ENCODE peak calls at places on chromosomes 11 and 22, in four cellular contexts. One of them, this sample, is unnamed.

GRCh38 chr11:65041206-65042035 is at the start of gene SAC3D1:
- DNase-seq in substantia nigra: no peak
- DNase-seq in stimulated activated CD4-positive, alpha-beta T cell treated with anti-CD3 and anti-CD28 coated beads, Interleukin-4, amount 100 ng/mL, for 48 hours: peak; percentile 58
- DNase-seq in astrocyte of the hippocampus: peak; percentile 85
- DNase-seq in this sample: no peak

GRCh38 chr22:24947881-24948280 is 1.4 kb upstream of the LHFPL7 start:
- DNase-seq in substantia nigra: no peak
- DNase-seq in astrocyte of the hippocampus: no peak
- DNase-seq in stimulated activated CD4-positive, alpha-beta T cell treated with anti-CD3 and anti-CD28 coated beads, Interleukin-4, amount 100 ng/mL, for 48 hours: no peak
- DNase-seq in this sample: no peak

GRCh38 chr11:57885298-57886035 is 123.9 kb downstream of the CTNND1 start:
- DNase-seq in astrocyte of the hippocampus: peak; percentile 45
- DNase-seq in substantia nigra: no peak
- DNase-seq in stimulated activated CD4-positive, alpha-beta T cell treated with anti-CD3 and anti-CD28 coated beads, Interleukin-4, amount 100 ng/mL, for 48 hours: no peak
- DNase-seq in this sample: no peak

GRCh38 chr11:96326954-96327353 is 16.0 kb downstream of the MAML2 start:
- DNase-seq in substantia nigra: no peak
- DNase-seq in stimulated activated CD4-positive, alpha-beta T cell treated with anti-CD3 and anti-CD28 coated beads, Interleukin-4, amount 100 ng/mL, for 48 hours: no peak
- DNase-seq in astrocyte of the hippocampus: no peak
- DNase-seq in this sample: no peak

GRCh38 chr22:17483670-17484372 is 79.5 kb upstream of the SLC25A18 start:
- DNase-seq in substantia nigra: no peak
- DNase-seq in stimulated activated CD4-positive, alpha-beta T cell treated with anti-CD3 and anti-CD28 coated beads, Interleukin-4, amount 100 ng/mL, for 48 hours: no peak
- DNase-seq in astrocyte of the hippocampus: no peak
- DNase-seq in this sample: no peak

GRCh38 chr11:73078631-73079030 is 63.5 kb downstream of the FCHSD2 start:
- DNase-seq in astrocyte of the hippocampus: no peak
- DNase-seq in stimulated activated CD4-positive, alpha-beta T cell treated with anti-CD3 and anti-CD28 coated beads, Interleukin-4, amount 100 ng/mL, for 48 hours: no peak
- DNase-seq in substantia nigra: no peak
- DNase-seq in this sample: no peak

GRCh38 chr22:26404851-26405357 is 24.2 kb upstream of the ASPHD2 start:
- DNase-seq in stimulated activated CD4-positive, alpha-beta T cell treated with anti-CD3 and anti-CD28 coated beads, Interleukin-4, amount 100 ng/mL, for 48 hours: no peak
- DNase-seq in astrocyte of the hippocampus: no peak
- DNase-seq in substantia nigra: no peak
- DNase-seq in this sample: no peak

GRCh38 chr11:88338223-88338661 is 706 bp upstream of the CTSC start:
- DNase-seq in stimulated activated CD4-positive, alpha-beta T cell treated with anti-CD3 and anti-CD28 coated beads, Interleukin-4, amount 100 ng/mL, for 48 hours: peak; percentile 28
- DNase-seq in astrocyte of the hippocampus: peak; percentile 58
- DNase-seq in substantia nigra: no peak
- DNase-seq in this sample: no peak

GRCh38 chr22:30195245-30196140 is 51.1 kb downstream of the LIF start:
- DNase-seq in astrocyte of the hippocampus: no peak
- DNase-seq in substantia nigra: no peak
- DNase-seq in stimulated activated CD4-positive, alpha-beta T cell treated with anti-CD3 and anti-CD28 coated beads, Interleukin-4, amount 100 ng/mL, for 48 hours: no peak
- DNase-seq in this sample: no peak

GRCh38 chr11:43573233-43573632 is 107.3 kb upstream of the HSD17B12 start:
- DNase-seq in substantia nigra: no peak
- DNase-seq in astrocyte of the hippocampus: peak; percentile 14
- DNase-seq in stimulated activated CD4-positive, alpha-beta T cell treated with anti-CD3 and anti-CD28 coated beads, Interleukin-4, amount 100 ng/mL, for 48 hours: no peak
- DNase-seq in this sample: no peak

GRCh38 chr11:77074626-77075221 is 8.0 kb downstream of the CAPN5 start:
- DNase-seq in substantia nigra: no peak
- DNase-seq in stimulated activated CD4-positive, alpha-beta T cell treated with anti-CD3 and anti-CD28 coated beads, Interleukin-4, amount 100 ng/mL, for 48 hours: no peak
- DNase-seq in astrocyte of the hippocampus: no peak
- DNase-seq in this sample: no peak

GRCh38 chr11:9825315-9825714 is 161.4 kb downstream of the SWAP70 start:
- DNase-seq in substantia nigra: no peak
- DNase-seq in stimulated activated CD4-positive, alpha-beta T cell treated with anti-CD3 and anti-CD28 coated beads, Interleukin-4, amount 100 ng/mL, for 48 hours: no peak
- DNase-seq in astrocyte of the hippocampus: no peak
- DNase-seq in this sample: no peak

GRCh38 chr11:88337342-88338222 is at the start of gene CTSC:
- DNase-seq in stimulated activated CD4-positive, alpha-beta T cell treated with anti-CD3 and anti-CD28 coated beads, Interleukin-4, amount 100 ng/mL, for 48 hours: peak; percentile 94
- DNase-seq in astrocyte of the hippocampus: peak; percentile 93
- DNase-seq in substantia nigra: peak; percentile 14
- DNase-seq in this sample: peak; percentile 82

GRCh38 chr11:61162092-61162935 is 1.1 kb upstream of the VPS37C start:
- DNase-seq in substantia nigra: no peak
- DNase-seq in stimulated activated CD4-positive, alpha-beta T cell treated with anti-CD3 and anti-CD28 coated beads, Interleukin-4, amount 100 ng/mL, for 48 hours: peak; percentile 18
- DNase-seq in astrocyte of the hippocampus: peak; percentile 32
- DNase-seq in this sample: no peak

GRCh38 chr22:20605328-20605727 is 97.9 kb downstream of the MED15 start:
- DNase-seq in stimulated activated CD4-positive, alpha-beta T cell treated with anti-CD3 and anti-CD28 coated beads, Interleukin-4, amount 100 ng/mL, for 48 hours: no peak
- DNase-seq in astrocyte of the hippocampus: no peak
- DNase-seq in substantia nigra: no peak
- DNase-seq in this sample: no peak

GRCh38 chr11:17528181-17528691 is 16.0 kb downstream of the USH1C start:
- DNase-seq in substantia nigra: no peak
- DNase-seq in stimulated activated CD4-positive, alpha-beta T cell treated with anti-CD3 and anti-CD28 coated beads, Interleukin-4, amount 100 ng/mL, for 48 hours: peak; percentile 55
- DNase-seq in astrocyte of the hippocampus: peak; percentile 58
- DNase-seq in this sample: peak; percentile 40

This sample was measured in GM18507.